ENCODE peak calls at places on chromosomes 11 and 22, in six cellular contexts. G is esophagus squamous epithelium; F is fibroblast of lung; T is CD4-positive, alpha-beta memory T cell; N is IMR-90; C is kidney. H is an unnamed sample. For H3K9me3, the result is how much of the 10 kb centered on the place peaks cover.

GRCh38 chr22:23270212-23270733 is 90.0 kb downstream of the BCR start:
- DNase-seq in G (no peak), F (no peak), T (no peak), N (peak), C (no peak), H (no peak)

GRCh38 chr22:18091478-18091877 is 13.7 kb downstream of the PEX26 start:
- DNase-seq in G (no peak), F (no peak), T (no peak), N (no peak), C (no peak), H (no peak)

GRCh38 chr22:32475428-32476010 is 908 bp downstream of the FBXO7 start:
- DNase-seq in G (no peak), F (peak), T (no peak), N (no peak), C (no peak), H (no peak)

GRCh38 chr11:123034587-123034986 is 27.3 kb downstream of the HSPA8 start:
- DNase-seq in G (no peak), F (no peak), T (no peak), N (no peak), C (no peak), H (no peak)

GRCh38 chr11:110130642-110131238 is 37.5 kb downstream of the ZC3H12C start:
- DNase-seq in G (no peak), F (peak), T (no peak), N (peak), C (no peak), H (no peak)

GRCh38 chr11:100867601-100868000 is 180.5 kb downstream of the ARHGAP42 start:
- DNase-seq in G (no peak), F (no peak), T (no peak), N (no peak), C (no peak), H (no peak)

GRCh38 chr11:85941380-85941973 is 86.3 kb downstream of the CCDC83 start:
- DNase-seq in G (no peak), F (peak), T (no peak), N (peak), C (no peak), H (no peak)

GRCh38 chr11:63639195-63639832 is 25.1 kb upstream of the PLAAT3 start:
- DNase-seq in G (no peak), F (peak), T (peak), N (peak), C (no peak), H (no peak)

GRCh38 chr22:28245579-28246224 is 326.6 kb upstream of the PITPNB start:
- DNase-seq in G (no peak), F (peak), T (no peak), N (no peak), C (no peak), H (no peak)

GRCh38 chr22:50165438-50166123 is 5.0 kb upstream of the PANX2 start:
- DNase-seq in G (no peak), F (no peak), T (no peak), N (no peak), C (no peak), H (no peak)

GRCh38 chr11:130999992-131000770 is 83.9 kb upstream of the SNX19 start:
- DNase-seq in G (no peak), F (peak), T (no peak), N (peak), C (no peak), H (no peak)

GRCh38 chr11:41926339-41926738 is 466.9 kb upstream of the LRRC4C start:
- DNase-seq in G (no peak), F (no peak), T (no peak), N (no peak), C (no peak), H (no peak)

GRCh38 chr11:42315267-42315666 is 855.8 kb upstream of the LRRC4C start:
- DNase-seq in G (no peak), F (peak), T (no peak), N (no peak), C (no peak), H (no peak)

GRCh38 chr22:50444663-50445062 is 30.2 kb downstream of the SBF1 start:
- DNase-seq in G (no peak), F (peak), T (no peak), N (peak), C (peak), H (no peak)

GRCh38 chr22:46546466-46547178 is 9.2 kb upstream of the CELSR1 start:
- DNase-seq in G (no peak), F (peak), T (no peak), N (peak), C (peak), H (no peak)

GRCh38 chr11:57410287-57410686 is 16.6 kb downstream of the SLC43A3 start:
- DNase-seq in G (no peak), F (peak), T (no peak), N (peak), C (no peak), H (no peak)

GRCh38 chr11:94662065-94662779 is 95.1 kb downstream of the PIWIL4 start:
- DNase-seq in G (no peak), F (no peak), T (no peak), N (no peak), C (no peak), H (no peak)

GRCh38 chr11:125036933-125037332 is 26.2 kb upstream of the SLC37A2 start:
- DNase-seq in G (no peak), F (peak), T (no peak), N (peak), C (no peak), H (no peak)

GRCh38 chr11:85295872-85296271 is 331.3 kb downstream of the DLG2 start:
- DNase-seq in G (no peak), F (no peak), T (no peak), N (no peak), C (no peak), H (no peak)

GRCh38 chr11:116276051-116277044 is 496.4 kb downstream of the BUD13 start:
- DNase-seq in G (no peak), F (peak), T (peak), N (peak), C (peak), H (peak)

GRCh38 chr11:65224939-65225283 is 36.9 kb upstream of the POLA2 start:
- DNase-seq in G (no peak), F (peak), T (no peak), N (peak), C (no peak), H (no peak)

GRCh38 chr11:59180907-59181306 is 9.0 kb downstream of the DTX4 start:
- DNase-seq in G (no peak), F (no peak), T (no peak), N (no peak), C (no peak), H (no peak)

GRCh38 chr22:46539169-46539568 is 1.7 kb upstream of the CELSR1 start:
- DNase-seq in G (no peak), F (no peak), T (no peak), N (no peak), C (no peak), H (no peak)

GRCh38 chr11:117833401-117833891 is 8.9 kb upstream of the FXYD2 start:
- DNase-seq in G (no peak), F (no peak), T (no peak), N (no peak), C (peak), H (no peak)

GRCh38 chr11:8354622-8355417 is 91.1 kb upstream of the LMO1 start:
- DNase-seq in G (no peak), F (peak), T (no peak), N (no peak), C (peak), H (no peak)

GRCh38 chr11:71269603-71270511 is 17.5 kb upstream of the SHANK2 start:
- DNase-seq in G (no peak), F (peak), T (no peak), N (no peak), C (peak), H (no peak)

GRCh38 chr11:121899534-121899933 is 216.5 kb downstream of the BLID start:
- DNase-seq in G (no peak), F (no peak), T (no peak), N (no peak), C (no peak), H (no peak)

GRCh38 chr22:43155789-43156188 is 4.4 kb downstream of the TSPO start:
- DNase-seq in G (no peak), F (no peak), T (no peak), N (no peak), C (peak), H (no peak)

GRCh38 chr11:62433553-62434301 is 14.9 kb downstream of the SCGB1A1 start:
- DNase-seq in G (no peak), F (no peak), T (no peak), N (no peak), C (no peak), H (no peak)

GRCh38 chr11:66880484-66881211 is 23.8 kb downstream of the LRFN4 start:
- DNase-seq in G (no peak), F (peak), T (no peak), N (peak), C (no peak), H (no peak)

GRCh38 chr11:64654958-64655541 is 64.0 kb downstream of the SLC22A12 start:
- DNase-seq in G (no peak), F (no peak), T (no peak), N (no peak), C (peak), H (no peak)

GRCh38 chr11:71283960-71284359 is 31.6 kb upstream of the SHANK2 start:
- DNase-seq in G (no peak), F (no peak), T (no peak), N (no peak), C (no peak), H (no peak)

GRCh38 chr11:111461460-111462240 is 50.5 kb downstream of the BTG4 start:
- DNase-seq in G (no peak), F (no peak), T (no peak), N (no peak), C (no peak), H (no peak)

GRCh38 chr11:22225190-22225589 is 32.3 kb downstream of the ANO5 start:
- DNase-seq in G (no peak), F (no peak), T (no peak), N (no peak), C (no peak), H (no peak)

GRCh38 chr22:44802956-44803355 is 50.6 kb downstream of the ARHGAP8 start:
- DNase-seq in G (no peak), F (no peak), T (no peak), N (no peak), C (no peak), H (no peak)

GRCh38 chr22:45867906-45868555 is 108.9 kb downstream of the WNT7B start:
- DNase-seq in G (no peak), F (no peak), T (no peak), N (no peak), C (peak), H (no peak)

GRCh38 chr11:14336507-14337503 is 22.2 kb downstream of the RRAS2 start:
- DNase-seq in G (no peak), F (peak), T (no peak), N (peak), C (no peak), H (no peak)

GRCh38 chr11:114847599-114847998 is 169.3 kb downstream of the NXPE2 start:
- DNase-seq in G (no peak), F (no peak), T (no peak), N (no peak), C (no peak), H (no peak)

GRCh38 chr11:114848027-114848426 is 169.7 kb downstream of the NXPE2 start:
- DNase-seq in G (no peak), F (no peak), T (no peak), N (no peak), C (no peak), H (no peak)

DNA sequence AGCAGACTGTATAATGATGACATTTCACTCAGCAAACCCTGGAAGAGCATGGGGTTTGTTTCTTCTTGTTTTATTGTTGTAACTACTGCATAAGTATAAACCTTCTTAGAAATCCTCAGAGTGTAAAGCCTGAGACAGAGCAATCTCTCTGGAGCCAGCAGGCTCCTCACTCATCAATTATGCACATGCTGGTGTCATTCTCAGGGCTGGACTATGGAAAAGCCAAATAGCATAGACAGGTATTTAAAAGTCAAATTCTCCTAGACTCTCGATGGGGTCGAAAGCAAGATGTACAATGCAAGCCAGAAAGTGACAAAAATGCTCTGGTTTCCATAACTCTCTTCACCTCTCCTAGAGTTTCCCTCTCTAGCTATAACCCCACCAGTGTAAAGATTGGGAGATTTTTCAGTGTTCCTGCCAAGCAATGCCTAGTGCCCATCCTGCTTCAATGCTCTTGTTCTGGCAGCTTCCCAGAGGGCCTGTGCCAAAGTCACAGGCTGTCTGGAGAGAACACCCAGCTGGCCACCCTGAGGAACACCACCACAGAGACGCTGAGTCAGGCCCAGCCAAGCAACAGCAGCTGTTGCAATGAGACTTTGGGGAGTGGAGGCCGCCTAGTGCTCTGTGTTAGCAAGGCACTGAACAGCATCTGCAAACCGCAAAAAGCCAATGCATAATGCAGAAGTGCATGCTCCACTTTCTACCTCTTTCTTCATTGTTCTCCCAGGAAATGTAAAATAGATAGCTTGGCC is 167.9 kb downstream of the NXPE2 start:
- DNase-seq in G (no peak), F (peak), T (no peak), N (no peak), C (no peak), H (no peak)
- H3K9me3 ChIP-seq in G (under half), F (under half), T (under half), N (under half), C (under half), H (under half)

GRCh38 chr22:48577691-48578090 is 1250.0 kb downstream of the BRD1 start:
- DNase-seq in G (no peak), F (no peak), T (no peak), N (no peak), C (peak), H (no peak)
- H3K9me3 ChIP-seq in G (under half), F (under half), T (under half), N (under half), C (under half), H (under half)

GRCh38 chr22:48843640-48844039 is 984.0 kb downstream of the BRD1 start:
- DNase-seq in G (no peak), F (no peak), T (no peak), N (no peak), C (peak), H (no peak)

GRCh38 chr22:48840112-48840949 is 987.3 kb downstream of the BRD1 start:
- DNase-seq in G (no peak), F (no peak), T (no peak), N (no peak), C (peak), H (no peak)

GRCh38 chr22:48842976-48843375 is 984.7 kb downstream of the BRD1 start:
- DNase-seq in G (no peak), F (no peak), T (no peak), N (no peak), C (peak), H (no peak)

GRCh38 chr22:48842583-48842945 is 985.1 kb downstream of the BRD1 start:
- DNase-seq in G (no peak), F (no peak), T (no peak), N (no peak), C (peak), H (no peak)

DNA sequence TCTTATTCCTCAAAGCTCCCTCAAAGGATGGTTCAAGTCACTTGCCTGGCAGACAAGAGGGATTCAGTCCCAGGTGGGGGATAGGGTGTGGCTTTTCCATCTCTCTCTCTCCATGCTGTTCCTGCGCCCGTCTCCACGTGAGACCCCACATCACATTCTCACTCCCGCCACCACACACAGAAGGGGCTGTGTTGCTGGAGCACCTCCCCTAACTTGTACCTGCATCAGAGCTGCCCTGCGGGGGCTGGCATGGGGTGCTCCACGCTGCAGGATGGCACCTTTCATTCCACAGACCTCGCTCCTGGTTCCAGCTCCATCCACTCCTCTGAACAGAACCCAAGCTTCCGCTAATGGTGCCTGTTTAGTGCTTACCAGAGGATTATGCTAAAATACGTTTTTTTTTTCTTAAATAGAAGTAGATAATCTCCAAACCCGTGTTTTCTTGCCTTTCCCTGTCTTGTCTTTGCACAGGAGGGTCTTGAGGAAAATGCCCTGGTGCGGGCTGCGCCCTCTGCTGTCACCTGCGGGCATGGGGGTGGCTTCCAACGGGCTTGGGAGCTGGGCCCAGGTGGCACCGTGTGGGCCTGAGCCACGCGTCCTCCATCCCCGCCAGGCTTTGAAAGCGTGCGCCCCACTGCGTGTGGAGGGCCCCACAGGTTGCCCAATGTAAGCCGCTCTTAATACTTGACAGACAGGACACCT is 985.6 kb downstream of the BRD1 start:
- DNase-seq in G (no peak), F (no peak), T (no peak), N (no peak), C (peak), H (no peak)
- H3K9me3 ChIP-seq in G (under half), F (under half), T (under half), N (half or more), C (under half), H (under half)

GRCh38 chr11:841981-842369 is 354 bp downstream of the POLR2L start:
- DNase-seq in G (no peak), F (no peak), T (no peak), N (no peak), C (no peak), H (no peak)
- H3K9me3 ChIP-seq in G (under half), F (under half), T (under half), N (under half), C (under half), H (under half)

DNA sequence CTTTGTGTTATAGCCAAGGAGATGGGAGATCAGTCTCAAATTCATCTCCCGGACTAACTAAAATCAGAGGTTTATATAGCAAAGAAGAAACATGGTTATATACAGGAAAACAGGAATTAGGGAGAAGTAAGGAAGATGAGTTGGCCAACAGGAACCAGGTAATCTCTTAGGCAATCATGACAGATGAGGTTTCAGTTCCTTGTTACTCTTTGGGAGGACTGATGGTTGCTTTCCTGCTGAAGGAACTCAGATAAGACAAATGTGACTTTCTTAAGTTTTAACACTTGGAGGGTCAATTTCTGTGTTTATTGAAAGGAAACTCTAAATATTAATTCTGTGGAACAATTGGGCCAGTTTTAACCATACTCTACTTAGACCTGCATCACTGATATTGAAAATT is 1072.0 kb upstream of the CNTN5 start:
- DNase-seq in G (no peak), F (no peak), T (no peak), N (no peak), C (no peak), H (no peak)
- H3K9me3 ChIP-seq in G (under half), F (under half), T (under half), N (under half), C (under half), H (under half)

GRCh38 chr22:49066619-49067018 is 761.1 kb downstream of the BRD1 start:
- DNase-seq in G (no peak), F (no peak), T (no peak), N (no peak), C (no peak), H (no peak)
- H3K9me3 ChIP-seq in G (under half), F (under half), T (under half), N (under half), C (under half), H (under half)

H was measured in T-helper 17 cell.